ENCODE peak calls at places on chromosome 4, in five cellular contexts. N is uterus, K is HFF-Myc, G is brain microvascular endothelial cell, I is astrocyte of the spinal cord. Z is an unnamed sample.

GRCh38 chr4:38069271-38069760 is 109.1 kb downstream of the PTTG2 start:
- DNase-seq in N (no peak), K (no peak), G (no peak), I (peak; percentile 31), Z (no peak)

GRCh38 chr4:121070696-121071639 is 1.4 kb downstream of the NDNF start:
- DNase-seq in N (no peak), K (no peak), G (no peak), I (no peak), Z (no peak)

GRCh38 chr4:86482851-86483490 is 111.1 kb upstream of the PTPN13 start:
- DNase-seq in N (no peak), K (no peak), G (peak; percentile 16), I (peak; percentile 48), Z (peak; percentile 20)

GRCh38 chr4:152356428-152357034 is 179.4 kb downstream of the FBXW7 start:
- DNase-seq in N (no peak), K (no peak), G (peak; percentile 13), I (no peak), Z (no peak)

GRCh38 chr4:89054627-89055026 is 2.4 kb downstream of the FAM13A start:
- DNase-seq in N (no peak), K (no peak), G (no peak), I (no peak), Z (no peak)

GRCh38 chr4:168631241-168632151 is 134.6 kb downstream of the PALLD start:
- DNase-seq in N (peak; percentile 82), K (no peak), G (peak; percentile 60), I (peak; percentile 90), Z (peak; percentile 86)

GRCh38 chr4:166312166-166312565 is 439.1 kb downstream of the TLL1 start:
- DNase-seq in N (no peak), K (no peak), G (peak; percentile 12), I (peak; percentile 17), Z (no peak)

GRCh38 chr4:7904108-7904516 is 35.5 kb downstream of the AFAP1 start:
- DNase-seq in N (no peak), K (no peak), G (peak; percentile 79), I (peak; percentile 85), Z (peak; percentile 70)

GRCh38 chr4:41346306-41347061 is 89.8 kb downstream of the UCHL1 start:
- DNase-seq in N (no peak), K (no peak), G (no peak), I (no peak), Z (no peak)

GRCh38 chr4:13706130-13706529 is 78.6 kb upstream of the BOD1L1 start:
- DNase-seq in N (no peak), K (no peak), G (no peak), I (no peak), Z (no peak)

DNA sequence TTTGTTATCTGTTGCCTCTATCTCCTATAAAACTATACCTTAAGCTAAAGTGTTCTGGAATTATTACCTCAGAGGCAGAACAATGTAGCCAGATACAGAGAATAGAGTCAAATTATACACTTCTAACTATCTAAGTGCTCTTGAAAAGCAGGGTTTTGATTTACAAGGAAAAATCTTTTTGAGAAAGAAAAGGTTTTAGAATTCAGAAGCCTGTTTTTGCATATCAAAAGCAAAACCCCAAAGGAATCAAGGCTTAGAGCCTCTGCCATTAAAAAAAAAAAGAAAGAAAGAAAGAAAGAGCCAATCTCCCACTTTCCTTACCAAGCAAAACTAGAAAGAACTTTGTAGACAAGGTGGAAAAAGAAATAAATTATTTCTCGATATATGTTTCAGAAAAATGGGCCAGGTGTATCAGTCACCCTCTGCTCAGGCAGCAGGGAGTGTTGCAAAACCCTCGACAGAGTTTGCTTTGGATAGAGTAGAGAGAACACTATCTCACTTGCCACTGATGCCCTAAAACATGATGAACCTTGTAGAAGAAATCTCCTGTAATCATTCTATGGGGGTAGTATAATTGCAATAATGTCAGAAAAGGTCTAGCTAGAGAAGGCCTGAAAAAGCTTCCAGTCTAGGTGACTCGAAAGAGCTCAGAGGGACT is 318.3 kb downstream of the PCDH10 start:
- DNase-seq in N (no peak), K (no peak), G (no peak), I (no peak), Z (no peak)
- H3K4me3 ChIP-seq in N (no peak overlapping the region), K (no peak overlapping the region), G (no peak overlapping the region), I (no peak overlapping the region), Z (no peak overlapping the region)

GRCh38 chr4:179123079-179123478 is 1680.8 kb upstream of the AGA start:
- DNase-seq in N (no peak), K (no peak), G (peak; percentile 2), I (no peak), Z (no peak)
- TF ChIP-seq CTCF in N (no peak), K (no peak), G (no peak), I (no peak), Z (no peak)

DNA sequence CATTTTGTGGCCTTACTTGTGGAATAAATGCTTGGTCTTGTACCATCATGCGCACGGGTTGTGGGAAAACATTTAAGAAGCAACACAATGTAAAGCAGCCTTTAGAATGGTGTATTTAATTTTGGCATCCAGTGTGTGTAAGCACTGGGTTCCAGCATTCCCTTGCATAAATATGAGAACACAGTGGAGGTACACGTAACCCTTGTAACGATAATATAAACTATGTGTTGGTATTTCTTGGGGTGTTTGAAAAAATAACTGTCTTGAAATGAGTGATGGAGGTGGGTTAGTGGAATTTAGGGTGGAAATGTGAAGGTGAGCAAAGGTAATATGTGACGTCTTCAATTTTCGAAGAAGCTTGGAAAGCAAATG is 2.1 kb downstream of the DCUN1D4 start:
- DNase-seq in N (no peak), K (no peak), G (no peak), I (no peak), Z (no peak)
- H3K4me3 ChIP-seq in N (peak overlapping the region; percentile 98), K (peak overlapping the region; percentile 66), G (peak overlapping the region; percentile 69), I (peak overlapping the region; percentile 63), Z (peak overlapping the region; percentile 78)

GRCh38 chr4:104901438-104901837 is 245.2 kb upstream of the TET2 start:
- DNase-seq in N (no peak), K (no peak), G (no peak), I (peak; percentile 71), Z (peak; percentile 76)

GRCh38 chr4:104899863-104900262 is 246.8 kb upstream of the TET2 start:
- DNase-seq in N (no peak), K (no peak), G (no peak), I (no peak), Z (no peak)

GRCh38 chr4:104897297-104897645 is 249.4 kb upstream of the TET2 start:
- DNase-seq in N (no peak), K (no peak), G (no peak), I (peak; percentile 82), Z (peak; percentile 65)

DNA sequence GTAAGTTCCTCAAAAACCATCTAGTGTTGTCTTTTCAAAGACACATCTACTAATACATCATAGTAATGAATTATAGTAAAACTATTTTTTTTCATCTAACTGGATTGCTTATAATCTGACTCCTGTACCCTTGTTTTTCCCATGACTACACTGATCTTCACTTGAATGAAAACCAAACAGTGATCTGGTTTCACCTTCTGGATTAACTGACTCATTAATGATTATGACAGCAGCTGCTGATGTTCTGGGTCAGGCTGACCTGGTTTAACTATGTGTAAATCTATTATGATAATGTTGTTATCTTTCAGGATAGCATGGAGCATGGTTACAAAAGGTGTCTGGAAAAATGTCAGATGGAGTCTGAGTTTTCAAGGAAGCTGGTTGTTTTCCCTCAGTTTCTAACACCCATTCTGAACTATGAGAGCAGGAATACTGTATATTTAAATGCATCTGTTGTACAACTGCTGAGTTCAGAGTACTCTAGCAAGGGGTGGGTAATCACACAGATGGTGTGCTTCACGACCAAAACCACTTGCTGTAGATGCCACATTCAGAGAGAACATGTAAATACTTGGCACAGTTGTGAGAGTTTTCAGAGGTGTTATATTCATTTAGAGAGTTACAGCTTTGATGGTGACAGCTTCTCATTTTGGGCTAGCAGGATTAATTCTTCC is 249.9 kb upstream of the TET2 start:
- DNase-seq in N (peak; percentile 22), K (no peak), G (no peak), I (peak; percentile 18), Z (no peak)
- TF ChIP-seq CTCF in N (no peak), K (no peak), G (no peak), I (no peak), Z (no peak)